ENCODE peak calls at places on chromosomes 2 and 18, in eight cellular contexts. N, F, G, W, X, U, P and D are unnamed samples.
A peak's percentile ranks its signal among the peaks of the same experiment; 100 is the strongest.

GRCh38 chr2:60485055-60485454 is 68.4 kb downstream of the BCL11A start:
- DNase-seq in W (no peak), N (no peak), G (no peak), U (no peak), X (no peak), P (no peak), F (no peak), D (no peak)

GRCh38 chr2:172096661-172097547 is 5.8 kb downstream of the DLX2 start:
- DNase-seq in P (no peak), N (no peak), U (no peak), W (no peak), F (no peak), X (no peak), G (peak; percentile 83), D (no peak)

GRCh38 chr18:9328776-9329175 is 5.8 kb upstream of the TWSG1 start:
- DNase-seq in F (no peak), G (no peak), P (no peak), N (no peak), X (no peak), U (no peak), W (no peak), D (no peak)

GRCh38 chr18:57943723-57944122 is 100.3 kb upstream of the NEDD4L start:
- DNase-seq in U (no peak), P (no peak), F (no peak), N (no peak), W (peak; percentile 29), X (no peak), G (no peak), D (no peak)

GRCh38 chr2:127007652-127008051 is 99.3 kb downstream of the BIN1 start:
- DNase-seq in G (peak; percentile 58), X (no peak), W (peak; percentile 36), N (no peak), U (no peak), F (no peak), P (no peak), D (no peak)

GRCh38 chr2:20526666-20527065 is 79.8 kb downstream of the RHOB start:
- DNase-seq in P (no peak), U (no peak), W (no peak), N (no peak), F (no peak), X (no peak), G (no peak), D (no peak)

GRCh38 chr2:47056374-47056773 is 98.7 kb downstream of the STPG4 start:
- DNase-seq in X (no peak), U (no peak), F (no peak), W (peak; percentile 68), P (no peak), G (no peak), N (no peak), D (no peak)

GRCh38 chr2:240153418-240153817 is 13.0 kb upstream of the OTOS start:
- DNase-seq in U (no peak), N (no peak), P (no peak), F (no peak), W (no peak), X (no peak), G (no peak), D (no peak)

GRCh38 chr2:57549642-57550102 is 496.9 kb upstream of the VRK2 start:
- DNase-seq in U (no peak), X (peak; percentile 4), N (no peak), G (no peak), W (no peak), P (no peak), F (peak; percentile 5), D (no peak)

GRCh38 chr2:112156152-112156986 is 18.2 kb downstream of the FBLN7 start:
- DNase-seq in F (no peak), U (peak; percentile 38), N (no peak), W (no peak), P (no peak), X (peak; percentile 64), G (peak; percentile 11), D (no peak)

GRCh38 chr2:231563378-231563961 is 29.2 kb upstream of the TEX44 start:
- DNase-seq in N (no peak), X (peak; percentile 74), F (peak; percentile 65), G (peak; percentile 68), U (peak; percentile 37), W (no peak), P (peak; percentile 69), D (peak; percentile 62)

GRCh38 chr18:5914971-5915370 is 19.6 kb upstream of the TMEM200C start:
- DNase-seq in N (no peak), W (no peak), P (no peak), X (no peak), G (no peak), F (no peak), U (no peak), D (no peak)

GRCh38 chr2:62291052-62291451 is 95.1 kb downstream of the B3GNT2 start:
- DNase-seq in F (no peak), X (no peak), W (no peak), G (no peak), P (no peak), N (no peak), U (no peak), D (no peak)

GRCh38 chr2:112869258-112869842 is 32.8 kb upstream of the IL1B start:
- DNase-seq in X (peak; percentile 27), N (no peak), F (peak; percentile 52), G (peak; percentile 79), P (no peak), U (peak; percentile 13), W (peak; percentile 79), D (peak; percentile 89)

GRCh38 chr2:101821828-101822458 is 124.4 kb downstream of the MAP4K4 start:
- DNase-seq in N (no peak), P (no peak), X (no peak), U (no peak), F (no peak), G (no peak), W (no peak), D (no peak)

GRCh38 chr2:66252002-66252545 is 182.9 kb upstream of the MEIS1 start:
- DNase-seq in P (no peak), G (no peak), U (no peak), X (no peak), W (no peak), F (no peak), N (no peak), D (no peak)

GRCh38 chr2:113160962-113161361 is 12.8 kb upstream of the PSD4 start:
- DNase-seq in W (no peak), N (no peak), G (no peak), X (no peak), P (no peak), U (no peak), F (no peak), D (no peak)

GRCh38 chr2:29583104-29583503 is 338.3 kb downstream of the ALK start:
- DNase-seq in P (no peak), X (no peak), W (no peak), N (no peak), F (no peak), G (no peak), U (no peak), D (no peak)

GRCh38 chr2:30408961-30409387 is 38.1 kb upstream of the LCLAT1 start:
- DNase-seq in U (no peak), X (no peak), W (no peak), P (no peak), G (no peak), F (no peak), N (no peak), D (no peak)

GRCh38 chr2:108323619-108324018 is 34.9 kb downstream of the SULT1C2 start:
- DNase-seq in G (peak; percentile 18), U (no peak), W (no peak), N (no peak), F (no peak), P (no peak), X (no peak), D (no peak)

GRCh38 chr2:199336546-199336945 is 121.2 kb downstream of the SATB2 start:
- DNase-seq in W (no peak), G (no peak), U (no peak), N (no peak), X (no peak), F (no peak), P (no peak), D (no peak)

GRCh38 chr2:47072728-47073191 is 82.3 kb downstream of the STPG4 start:
- DNase-seq in P (peak; percentile 44), N (no peak), W (no peak), X (no peak), F (no peak), U (no peak), G (no peak), D (peak; percentile 69)

GRCh38 chr2:70011786-70012185 is 50.4 kb upstream of the ASPRV1 start:
- DNase-seq in X (no peak), P (no peak), F (no peak), U (no peak), W (no peak), N (no peak), G (no peak), D (no peak)

GRCh38 chr2:30693821-30694281 is 113.4 kb downstream of the CAPN13 start:
- DNase-seq in X (no peak), G (no peak), W (no peak), N (no peak), P (no peak), U (no peak), F (no peak), D (no peak)

GRCh38 chr18:78519394-78520062 is 460.1 kb upstream of the SALL3 start:
- DNase-seq in P (no peak), W (no peak), N (no peak), G (no peak), X (no peak), F (no peak), U (no peak), D (no peak)